ENCODE peak calls at places on chromosome 2, in four cellular contexts. R, O, Y and K are unnamed samples.

GRCh38 chr2:108920686-108921085 is 68.3 kb downstream of the EDAR start:
- DNase-seq in R (peak), Y (no peak), O (no peak), K (no peak)

GRCh38 chr2:226904592-226904991 is 68.7 kb downstream of the RHBDD1 start:
- DNase-seq in Y (peak), R (no peak), O (no peak), K (no peak)

GRCh38 chr2:136651611-136652010 is 113.7 kb upstream of the THSD7B start:
- DNase-seq in O (no peak), R (no peak), Y (no peak), K (no peak)

GRCh38 chr2:101725515-101726192 is 28.1 kb downstream of the MAP4K4 start:
- DNase-seq in Y (peak), R (no peak), O (no peak), K (no peak)

GRCh38 chr2:239077260-239077659 is 229.4 kb downstream of the TWIST2 start:
- DNase-seq in O (no peak), R (no peak), Y (no peak), K (no peak)

GRCh38 chr2:147181351-147182029 is 663.3 kb upstream of the ACVR2A start:
- DNase-seq in Y (no peak), R (no peak), O (no peak), K (no peak)

GRCh38 chr2:46297546-46298271 is 502 bp downstream of the EPAS1 start:
- DNase-seq in R (peak), O (no peak), Y (no peak), K (no peak)

GRCh38 chr2:136117391-136117841 is 533 bp downstream of the CXCR4 start:
- DNase-seq in Y (peak), R (no peak), O (peak), K (peak)

GRCh38 chr2:160736148-160736547 is 242.5 kb upstream of the RBMS1 start:
- DNase-seq in O (no peak), R (no peak), Y (no peak), K (no peak)

GRCh38 chr2:118202707-118203303 is 114.5 kb downstream of the INSIG2 start:
- DNase-seq in R (no peak), O (peak), Y (peak), K (peak)

GRCh38 chr2:84846732-84847131 is 34.2 kb downstream of the TRABD2A start:
- DNase-seq in Y (no peak), R (no peak), O (no peak), K (no peak)

GRCh38 chr2:240926516-240927389 is 20.6 kb downstream of the CROCC2 start:
- DNase-seq in Y (no peak), O (no peak), R (peak), K (peak)

DNA sequence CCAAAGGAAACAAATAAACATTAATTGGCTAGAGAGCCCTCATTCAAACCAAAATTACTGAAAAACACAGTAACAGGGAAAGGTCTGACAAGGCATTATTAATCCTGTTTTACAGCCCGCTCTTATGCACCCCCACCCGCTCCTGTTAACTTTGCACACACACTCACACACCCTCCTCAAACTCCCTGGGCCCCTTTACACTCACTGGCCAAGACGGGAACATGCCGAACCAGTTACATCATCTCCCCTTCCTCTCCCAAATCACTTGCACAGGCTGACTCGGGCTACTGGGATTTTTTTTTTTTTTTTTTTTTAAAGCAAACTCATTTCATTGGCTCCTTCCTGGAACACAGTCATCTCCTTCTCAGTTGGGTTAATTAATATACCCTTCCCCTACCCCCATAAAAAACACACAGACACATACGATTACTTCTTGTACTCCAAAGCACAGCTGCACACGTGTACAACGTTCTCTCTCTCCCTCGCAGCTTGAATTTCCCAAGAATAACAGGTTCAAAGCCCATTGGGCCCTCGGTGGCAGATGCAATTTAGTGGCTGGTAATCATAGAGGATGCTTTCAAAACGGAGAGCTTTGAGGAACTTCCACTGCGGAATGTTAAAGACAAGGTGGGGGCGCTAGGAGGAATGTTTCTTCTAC is 31.8 kb downstream of the KLF7 start:
- DNase-seq in R (peak), Y (no peak), O (peak), K (peak)
- H3K4me3 ChIP-seq in R (peak), Y (no peak), O (no peak), K (no peak)

GRCh38 chr2:237715459-237715947 is 83.1 kb upstream of the RBM44 start:
- DNase-seq in R (no peak), Y (no peak), O (no peak), K (no peak)

GRCh38 chr2:237720962-237721361 is 77.6 kb upstream of the RBM44 start:
- DNase-seq in R (no peak), O (peak), Y (no peak), K (peak)

GRCh38 chr2:237720444-237720843 is 78.1 kb upstream of the RBM44 start:
- DNase-seq in R (no peak), Y (no peak), O (no peak), K (no peak)

GRCh38 chr2:237717366-237718276 is 81.0 kb upstream of the RBM44 start:
- DNase-seq in Y (no peak), O (no peak), R (no peak), K (no peak)

GRCh38 chr2:237718277-237718634 is 80.3 kb upstream of the RBM44 start:
- DNase-seq in Y (no peak), R (no peak), O (no peak), K (no peak)
- TF ChIP-seq CTCF in Y (no peak), R (no peak), O (no peak), K (no peak)

DNA sequence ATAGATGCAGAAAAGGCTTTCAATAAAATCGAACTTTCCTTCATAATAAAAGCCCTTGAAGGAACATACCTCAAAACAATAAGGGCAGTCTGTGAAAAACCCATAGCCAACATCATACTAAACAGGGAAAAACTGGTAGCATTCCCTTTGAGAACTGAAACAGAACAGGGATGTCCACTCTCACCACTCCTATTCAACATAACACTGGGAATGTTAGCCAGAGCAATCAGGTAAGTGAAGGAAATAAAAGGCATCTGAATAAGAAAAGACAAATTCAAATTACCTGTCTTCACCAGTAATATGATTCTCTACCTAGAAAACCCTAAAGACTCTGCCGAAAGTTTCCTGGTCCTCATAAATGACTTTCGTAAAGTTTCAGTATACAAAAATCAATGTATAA is 861.0 kb upstream of the VRK2 start:
- DNase-seq in O (no peak), R (no peak), Y (no peak), K (no peak)
- H3K4me3 ChIP-seq in O (no peak), R (no peak), Y (no peak), K (no peak)

GRCh38 chr2:11738589-11739436 is 7.6 kb upstream of the LPIN1 start:
- DNase-seq in R (peak), Y (peak), O (peak), K (peak)
- TF ChIP-seq CTCF in R (no peak), Y (peak), O (peak), K (peak)